ENCODE peak calls at places on chromosomes 4 and X, in seven cellular contexts. A, I, T, O, D, X and E are unnamed samples.

GRCh38 chrX:119516157-119516702 is 48.0 kb downstream of the SLC25A5 start:
- DNase-seq in T (peak), A (peak), O (peak), I (no peak), X (no peak), D (no peak), E (peak)

GRCh38 chrX:17563515-17563914 is 173.8 kb upstream of the SCML1 start:
- DNase-seq in O (no peak), X (no peak), T (no peak), A (no peak), D (no peak), I (no peak), E (no peak)

GRCh38 chrX:22396408-22396807 is 123.7 kb downstream of the CBLL2 start:
- DNase-seq in O (no peak), T (no peak), I (no peak), D (no peak), A (no peak), X (no peak), E (no peak)

GRCh38 chr4:152957437-152958185 is 21.5 kb downstream of the FHDC1 start:
- DNase-seq in D (no peak), A (no peak), I (peak), X (no peak), T (no peak), O (no peak), E (peak)

GRCh38 chrX:132958086-132958703 is at the start of gene HS6ST2:
- DNase-seq in O (no peak), D (no peak), A (no peak), T (no peak), X (no peak), I (no peak), E (no peak)

GRCh38 chrX:17859609-17860178 is 1.4 kb downstream of the RAI2 start:
- DNase-seq in D (no peak), T (peak), A (no peak), I (no peak), O (no peak), X (no peak), E (peak)

GRCh38 chr4:4810778-4811177 is 48.7 kb upstream of the MSX1 start:
- DNase-seq in X (no peak), O (no peak), T (no peak), I (no peak), A (no peak), D (no peak), E (no peak)

GRCh38 chr4:55440786-55441185 is 45.0 kb downstream of the TMEM165 start:
- DNase-seq in X (no peak), O (no peak), T (no peak), D (no peak), A (no peak), I (no peak), E (no peak)

GRCh38 chr4:127045872-127046271 is 586.9 kb upstream of the INTU start:
- DNase-seq in X (no peak), D (no peak), I (no peak), T (no peak), A (no peak), O (no peak), E (no peak)

GRCh38 chr4:7273741-7274297 is 81.5 kb downstream of the SORCS2 start:
- DNase-seq in I (no peak), X (no peak), A (no peak), T (no peak), D (no peak), O (no peak), E (no peak)

GRCh38 chr4:189514209-189514608 is 426.5 kb upstream of the FRG1 start:
- DNase-seq in T (no peak), X (no peak), A (no peak), I (no peak), D (no peak), O (no peak), E (no peak)

GRCh38 chr4:53916431-53916889 is 147.9 kb downstream of the CHIC2 start:
- DNase-seq in T (no peak), I (no peak), O (no peak), A (no peak), D (no peak), X (no peak), E (no peak)

GRCh38 chrX:48466696-48467095 is 3.4 kb downstream of the SLC38A5 start:
- DNase-seq in D (no peak), A (no peak), X (no peak), I (no peak), O (no peak), T (no peak), E (no peak)